ENCODE peak calls at places on chromosomes 4 and X, in ten cellular contexts. L is colonic mucosa, Q is A673, M is IMR-90, T is OCI-LY7, N is uterus, S is ovary, P is tibial nerve, U is left lung, G is thoracic aorta. C is an unnamed sample. For H3K4me1, the result is how much of the 10 kb centered on the place peaks cover.

GRCh38 chrX:135432453-135432852 is 10.7 kb downstream of the SMIM10L2A start:
- DNase-seq in L (no peak), Q (no peak), M (no peak), T (no peak), N (no peak), S (peak), P (no peak), U (no peak), G (no peak), C (no peak)

GRCh38 chr4:74105656-74106275 is 6.8 kb upstream of the CXCL2 start:
- DNase-seq in L (no peak), Q (no peak), M (no peak), T (no peak), N (no peak), S (no peak), P (no peak), U (no peak), G (no peak), C (no peak)

GRCh38 chr4:20773144-20773997 is 73.1 kb downstream of the PACRGL start:
- DNase-seq in L (peak), Q (peak), M (peak), T (peak), N (peak), S (no peak), P (no peak), U (peak), G (no peak), C (peak)

GRCh38 chr4:15855804-15856475 is 77.8 kb downstream of the CD38 start:
- DNase-seq in L (no peak), Q (peak), M (no peak), T (no peak), N (peak), S (no peak), P (peak), U (no peak), G (no peak), C (no peak)

GRCh38 chr4:151887151-151887815 is 126.5 kb upstream of the GATB start:
- DNase-seq in L (no peak), Q (no peak), M (no peak), T (no peak), N (no peak), S (no peak), P (no peak), U (no peak), G (no peak), C (no peak)

GRCh38 chr4:6932475-6932874 is 22.8 kb downstream of the TBC1D14 start:
- DNase-seq in L (no peak), Q (no peak), M (no peak), T (no peak), N (no peak), S (no peak), P (no peak), U (no peak), G (no peak), C (no peak)

GRCh38 chr4:15938182-15938581 is 358 bp downstream of the FGFBP1 start:
- DNase-seq in L (peak), Q (no peak), M (no peak), T (no peak), N (no peak), S (no peak), P (no peak), U (no peak), G (no peak), C (peak)

GRCh38 chr4:162111078-162111477 is 52.7 kb downstream of the FSTL5 start:
- DNase-seq in L (no peak), Q (no peak), M (no peak), T (no peak), N (no peak), S (no peak), P (no peak), U (no peak), G (no peak), C (no peak)

GRCh38 chr4:83993774-83994173 is 457.9 kb downstream of the GPAT3 start:
- DNase-seq in L (no peak), Q (peak), M (no peak), T (peak), N (no peak), S (no peak), P (no peak), U (no peak), G (no peak), C (no peak)

GRCh38 chr4:85938062-85938461 is 421.8 kb downstream of the MAPK10 start:
- DNase-seq in L (peak), Q (no peak), M (no peak), T (no peak), N (no peak), S (no peak), P (no peak), U (no peak), G (no peak), C (peak)

GRCh38 chr4:160175064-160175643 is 1072.3 kb downstream of the RAPGEF2 start:
- DNase-seq in L (no peak), Q (peak), M (no peak), T (no peak), N (no peak), S (no peak), P (no peak), U (no peak), G (no peak), C (peak)

GRCh38 chr4:153205757-153206156 is 1.5 kb downstream of the TRIM2 start:
- DNase-seq in L (peak), Q (no peak), M (no peak), T (no peak), N (no peak), S (no peak), P (no peak), U (peak), G (no peak), C (peak)

GRCh38 chrX:145825896-145826295 is 8.3 kb downstream of the SLITRK2 start:
- DNase-seq in L (no peak), Q (peak), M (no peak), T (peak), N (no peak), S (no peak), P (no peak), U (no peak), G (no peak), C (no peak)

GRCh38 chr4:153725070-153725810 is 34.6 kb downstream of the RNF175 start:
- DNase-seq in L (no peak), Q (no peak), M (no peak), T (peak), N (no peak), S (no peak), P (no peak), U (no peak), G (no peak), C (no peak)

GRCh38 chr4:84176061-84176460 is 323.0 kb downstream of the NKX6-1 start:
- DNase-seq in L (no peak), Q (no peak), M (no peak), T (no peak), N (no peak), S (no peak), P (no peak), U (no peak), G (no peak), C (no peak)

GRCh38 chr4:127623755-127624087 is 9.0 kb upstream of the INTU start:
- DNase-seq in L (no peak), Q (peak), M (peak), T (no peak), N (no peak), S (no peak), P (no peak), U (no peak), G (no peak), C (no peak)

GRCh38 chr4:138522366-138522765 is 280.2 kb upstream of the SLC7A11 start:
- DNase-seq in L (no peak), Q (peak), M (peak), T (peak), N (no peak), S (no peak), P (no peak), U (no peak), G (no peak), C (no peak)

GRCh38 chr4:107380836-107381438 is 339.1 kb downstream of the PAPSS1 start:
- DNase-seq in L (no peak), Q (peak), M (no peak), T (no peak), N (no peak), S (no peak), P (no peak), U (no peak), G (no peak), C (no peak)

GRCh38 chr4:23728393-23728792 is 161.5 kb downstream of the PPARGC1A start:
- DNase-seq in L (no peak), Q (no peak), M (peak), T (no peak), N (no peak), S (no peak), P (no peak), U (no peak), G (no peak), C (no peak)

GRCh38 chr4:184598753-184599491 is 50.3 kb downstream of the CASP3 start:
- DNase-seq in L (no peak), Q (no peak), M (no peak), T (no peak), N (no peak), S (no peak), P (no peak), U (no peak), G (no peak), C (no peak)

GRCh38 chr4:105277702-105278101 is 131.0 kb downstream of the TET2 start:
- DNase-seq in L (no peak), Q (no peak), M (no peak), T (no peak), N (no peak), S (no peak), P (no peak), U (no peak), G (no peak), C (no peak)

GRCh38 chr4:98619197-98619596 is 39.2 kb downstream of the TSPAN5 start:
- DNase-seq in L (no peak), Q (no peak), M (no peak), T (no peak), N (no peak), S (no peak), P (no peak), U (no peak), G (no peak), C (no peak)

GRCh38 chr4:41665808-41666207 is 82.7 kb downstream of the PHOX2B start:
- DNase-seq in L (no peak), Q (no peak), M (no peak), T (no peak), N (no peak), S (no peak), P (no peak), U (no peak), G (no peak), C (no peak)

DNA sequence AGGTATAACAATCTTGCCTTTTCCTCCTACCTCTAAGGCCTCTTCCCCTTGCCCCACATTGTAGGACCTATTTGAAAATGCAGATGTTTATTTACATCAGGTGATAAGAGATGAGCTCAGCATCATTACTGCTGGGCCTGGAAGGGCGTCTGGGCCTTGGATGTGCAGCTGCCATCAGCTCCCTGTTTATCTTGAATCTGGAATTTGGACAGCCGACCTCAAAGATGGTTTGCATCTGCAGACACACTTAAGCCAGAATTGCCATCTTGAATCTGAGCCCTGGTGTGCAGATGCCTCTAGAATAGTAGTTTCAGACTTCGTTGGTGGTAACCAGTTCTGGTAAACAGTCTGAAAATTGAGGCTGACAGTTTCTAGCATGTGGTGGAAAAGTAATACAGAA is 59.0 kb downstream of the FAM193A start:
- DNase-seq in L (no peak), Q (no peak), M (peak), T (no peak), N (no peak), S (no peak), P (no peak), U (no peak), G (no peak), C (no peak)
- H3K4me1 ChIP-seq in L (under half), Q (under half), M (under half), T (under half), N (under half), S (under half), P (under half), U (under half), G (half or more), C (under half)

GRCh38 chrX:39731735-39732134 is 366.0 kb downstream of the BCOR start:
- DNase-seq in L (no peak), Q (no peak), M (no peak), T (no peak), N (no peak), S (no peak), P (no peak), U (no peak), G (no peak), C (no peak)
- H3K4me1 ChIP-seq in L (under half), Q (under half), M (under half), T (under half), N (under half), S (under half), P (under half), U (under half), G (under half), C (under half)

DNA sequence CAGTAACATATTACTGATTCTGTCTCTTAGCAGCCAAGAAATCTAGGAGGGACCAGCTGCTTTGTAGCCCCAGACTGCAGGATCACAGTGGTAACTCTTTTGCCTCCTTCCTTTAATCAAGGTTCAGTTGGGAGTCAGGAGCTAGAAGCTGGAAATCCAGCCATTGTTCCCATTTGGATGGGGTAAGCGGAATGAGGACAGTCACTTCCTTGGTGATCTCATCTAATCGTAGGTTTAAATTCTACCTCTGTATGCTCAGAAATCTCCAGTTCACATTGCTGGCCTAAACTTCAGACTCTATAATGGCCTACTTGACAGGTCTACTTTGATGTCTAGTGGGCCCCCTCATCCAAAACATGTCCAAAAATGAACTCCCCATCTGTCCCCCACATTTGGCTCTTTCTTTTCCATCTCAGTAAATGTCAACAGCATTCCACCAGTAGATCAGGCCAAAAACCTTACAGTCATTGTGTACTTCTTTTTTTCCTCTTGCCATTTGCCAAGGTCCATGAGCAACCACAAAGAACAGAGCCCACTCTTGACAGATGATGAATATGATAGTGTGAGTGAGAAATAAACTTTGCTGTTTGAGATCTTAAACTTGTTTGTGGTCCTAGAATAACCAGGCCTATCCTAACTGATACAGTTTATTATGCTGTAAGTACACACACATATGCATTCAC is 40.1 kb downstream of the WWC2 start:
- DNase-seq in L (no peak), Q (no peak), M (peak), T (no peak), N (no peak), S (no peak), P (no peak), U (no peak), G (no peak), C (no peak)
- H3K4me1 ChIP-seq in L (under half), Q (under half), M (under half), T (under half), N (under half), S (under half), P (under half), U (under half), G (under half), C (under half)

GRCh38 chr4:1750381-1751154 is 29.2 kb downstream of the TACC3 start:
- DNase-seq in L (no peak), Q (no peak), M (no peak), T (no peak), N (no peak), S (no peak), P (no peak), U (no peak), G (no peak), C (no peak)
- H3K4me1 ChIP-seq in L (under half), Q (under half), M (under half), T (under half), N (under half), S (under half), P (under half), U (under half), G (under half), C (under half)